ENCODE peak calls at places on chromosomes 1 and 21, in seven cellular contexts. G, S, Y, W, L, C and V are unnamed samples.

GRCh38 chr1:236345728-236346127 is 48.4 kb upstream of the EDARADD start:
- DNase-seq in G (no peak), W (no peak), L (no peak), C (no peak), S (peak; percentile 63), Y (peak; percentile 50), V (no peak)

GRCh38 chr21:31354604-31355443 is 10.8 kb upstream of the TIAM1 start:
- DNase-seq in C (no peak), S (peak; percentile 25), G (peak; percentile 4), L (no peak), Y (no peak), W (peak; percentile 74), V (no peak)

GRCh38 chr1:86871001-86871400 is 42.9 kb downstream of the SELENOF start:
- DNase-seq in C (no peak), Y (no peak), G (no peak), L (no peak), S (no peak), W (no peak), V (no peak)

GRCh38 chr1:209936125-209936524 is 1.9 kb upstream of the SYT14 start:
- DNase-seq in W (no peak), L (no peak), Y (no peak), G (no peak), C (no peak), S (no peak), V (no peak)

GRCh38 chr1:246708166-246708565 is 16.0 kb upstream of the SCCPDH start:
- DNase-seq in L (no peak), G (no peak), S (no peak), C (no peak), Y (no peak), W (no peak), V (no peak)

GRCh38 chr1:41613646-41614592 is 129.4 kb upstream of the EDN2 start:
- DNase-seq in G (no peak), W (no peak), S (no peak), L (no peak), Y (peak; percentile 80), C (no peak), V (no peak)

GRCh38 chr1:3803905-3804626 is 7.8 kb upstream of the LRRC47 start:
- DNase-seq in Y (no peak), S (no peak), W (no peak), C (no peak), L (no peak), G (no peak), V (no peak)

GRCh38 chr1:230747886-230748800 is 955 bp downstream of the CAPN9 start:
- DNase-seq in C (no peak), L (no peak), S (no peak), Y (no peak), W (no peak), G (no peak), V (no peak)

GRCh38 chr1:152912471-152912870 is 4.1 kb downstream of the IVL start:
- DNase-seq in L (no peak), C (no peak), S (no peak), G (no peak), W (no peak), Y (no peak), V (no peak)

GRCh38 chr21:41991659-41992058 is 18.5 kb downstream of the ZBTB21 start:
- DNase-seq in G (no peak), S (no peak), L (no peak), C (no peak), W (no peak), Y (no peak), V (no peak)
- H3K36me3 ChIP-seq in G (no peaks in the 10 kb centered on the region), S (peaks cover 7% of the 10 kb centered on the region), L (no peaks in the 10 kb centered on the region), C (peaks cover 20% of the 10 kb centered on the region), W (no peaks in the 10 kb centered on the region), Y (peaks cover 36% of the 10 kb centered on the region), V (peaks cover 54% of the 10 kb centered on the region)

GRCh38 chr1:8239039-8239305 is 78.9 kb upstream of the SLC45A1 start:
- DNase-seq in S (peak; percentile 42), C (no peak), Y (no peak), G (peak; percentile 49), W (peak; percentile 60), L (peak; percentile 59), V (no peak)
- TF ChIP-seq CTCF in S (no peak), C (no peak), Y (peak; percentile 37), G (no peak), W (peak; percentile 44), L (no peak), V (peak; percentile 5)

GRCh38 chr1:39282537-39283216 is 78.2 kb downstream of the MACF1 start:
- DNase-seq in L (peak; percentile 44), S (no peak), W (peak; percentile 42), C (no peak), G (no peak), Y (no peak), V (no peak)
- H3K36me3 ChIP-seq in L (no peaks in the 10 kb centered on the region), S (peaks cover 49% of the 10 kb centered on the region), W (no peaks in the 10 kb centered on the region), C (peaks cover 28% of the 10 kb centered on the region), G (no peaks in the 10 kb centered on the region), Y (peaks cover 57% of the 10 kb centered on the region), V (peaks cover 60% of the 10 kb centered on the region)

GRCh38 chr1:162358928-162359327 is 17.7 kb downstream of the SPATA46 start:
- DNase-seq in Y (no peak), G (no peak), W (no peak), C (no peak), L (no peak), S (no peak), V (no peak)

GRCh38 chr1:162360237-162360873 is 16.3 kb downstream of the SPATA46 start:
- DNase-seq in C (no peak), G (no peak), S (no peak), Y (no peak), W (no peak), L (no peak), V (no peak)

GRCh38 chr1:162360874-162361260 is 15.8 kb downstream of the SPATA46 start:
- DNase-seq in Y (no peak), C (no peak), W (no peak), S (no peak), L (no peak), G (no peak), V (no peak)

GRCh38 chr1:162359523-162360236 is 17.0 kb downstream of the SPATA46 start:
- DNase-seq in W (no peak), C (no peak), G (no peak), S (no peak), Y (no peak), L (no peak), V (no peak)

GRCh38 chr1:162357681-162358266 is 18.9 kb downstream of the SPATA46 start:
- DNase-seq in S (peak; percentile 88), C (no peak), G (peak; percentile 63), Y (peak; percentile 60), W (no peak), L (no peak), V (no peak)
- TF ChIP-seq CTCF in S (peak; percentile 77), C (peak; percentile 45), G (peak; percentile 14), Y (peak; percentile 59), W (peak; percentile 38), L (no peak), V (no peak)

GRCh38 chr1:17655169-17655568 is 100.0 kb upstream of the ACTL8 start:
- DNase-seq in G (no peak), W (no peak), S (no peak), Y (no peak), C (no peak), L (no peak), V (no peak)
- H3K36me3 ChIP-seq in G (peaks cover 14% of the 10 kb centered on the region), W (no peaks in the 10 kb centered on the region), S (peaks cover 4% of the 10 kb centered on the region), Y (no peaks in the 10 kb centered on the region), C (peaks cover 26% of the 10 kb centered on the region), L (no peaks in the 10 kb centered on the region), V (peaks cover 88% of the 10 kb centered on the region)

GRCh38 chr1:175632667-175633066 is 110.7 kb downstream of the TNR start:
- DNase-seq in W (no peak), G (no peak), Y (no peak), S (no peak), C (no peak), L (no peak), V (no peak)

GRCh38 chr1:175628548-175629317 is 114.7 kb downstream of the TNR start:
- DNase-seq in L (no peak), W (no peak), Y (no peak), C (no peak), S (no peak), G (peak; percentile 6), V (peak; percentile 11)

GRCh38 chr1:175630076-175630475 is 113.3 kb downstream of the TNR start:
- DNase-seq in C (no peak), Y (no peak), W (no peak), S (no peak), G (no peak), L (no peak), V (no peak)

GRCh38 chr1:175633801-175634200 is 109.6 kb downstream of the TNR start:
- DNase-seq in S (no peak), Y (no peak), G (no peak), C (no peak), L (no peak), W (no peak), V (no peak)

GRCh38 chr1:175629318-175629694 is 114.1 kb downstream of the TNR start:
- DNase-seq in L (no peak), S (peak; percentile 47), Y (no peak), C (no peak), G (no peak), W (no peak), V (no peak)
- TF ChIP-seq CTCF in L (no peak), S (no peak), Y (no peak), C (no peak), G (no peak), W (no peak), V (no peak)

GRCh38 chr1:32335951-32336867 is at the start of gene MARCKSL1:
- DNase-seq in Y (peak; percentile 96), L (peak; percentile 87), C (no peak), S (peak; percentile 89), G (peak; percentile 92), W (peak; percentile 63), V (peak; percentile 87)

GRCh38 chr1:32335619-32335950 is 448 bp downstream of the MARCKSL1 start:
- DNase-seq in L (no peak), W (no peak), S (peak; percentile 51), Y (peak; percentile 76), G (no peak), C (no peak), V (no peak)

GRCh38 chr1:32333251-32333963 is 2.6 kb downstream of the MARCKSL1 start:
- DNase-seq in G (no peak), C (no peak), Y (no peak), S (no peak), L (no peak), W (no peak), V (no peak)

GRCh38 chr1:32334864-32335618 is 992 bp downstream of the MARCKSL1 start:
- DNase-seq in C (no peak), W (no peak), S (peak; percentile 55), L (peak; percentile 58), G (peak; percentile 63), Y (peak; percentile 89), V (no peak)

DNA sequence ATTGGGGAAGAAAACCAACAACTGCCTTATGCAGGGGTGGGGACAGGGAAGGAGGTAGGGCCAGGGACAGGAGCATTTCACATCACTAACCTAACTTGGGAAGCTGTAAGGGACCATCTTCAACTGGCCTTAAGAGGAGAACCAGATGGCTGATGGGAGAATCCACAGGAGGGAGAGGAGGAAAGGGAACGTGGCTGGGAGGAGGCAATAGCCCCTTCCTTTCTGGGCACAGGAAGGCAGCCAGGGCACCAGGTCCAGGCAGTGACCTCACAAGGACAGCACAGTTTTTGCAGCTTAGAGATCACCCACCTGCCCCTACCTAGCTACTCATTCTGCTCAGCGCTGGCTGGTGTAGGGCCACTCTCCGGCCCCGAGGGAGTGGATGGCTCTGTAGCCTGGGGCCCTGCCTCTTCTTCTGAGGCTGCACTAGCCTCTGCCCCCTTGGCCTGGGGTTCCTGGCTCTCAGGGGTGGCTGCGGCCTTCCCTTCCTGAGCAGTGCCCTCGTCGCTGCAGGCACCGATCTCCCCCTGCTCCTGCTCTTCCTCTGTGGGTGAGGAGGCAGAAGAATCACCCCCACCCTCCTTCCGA is 1.7 kb downstream of the MARCKSL1 start:
- DNase-seq in C (no peak), Y (no peak), L (no peak), G (no peak), S (no peak), W (no peak), V (no peak)
- H3K36me3 ChIP-seq in C (peaks cover 14% of the 10 kb centered on the region), Y (peaks cover 23% of the 10 kb centered on the region), L (no peaks in the 10 kb centered on the region), G (no peaks in the 10 kb centered on the region), S (no peaks in the 10 kb centered on the region), W (no peaks in the 10 kb centered on the region), V (peaks cover 15% of the 10 kb centered on the region)